ENCODE peak calls at places on chromosome X, in five cellular contexts. One of them, this sample, is unnamed.

GRCh38 chrX:155666741-155667140 is 54.0 kb upstream of the TMLHE start:
- DNase-seq in Right ventricle myocardium superior: no peak
- DNase-seq in adipocyte: no peak
- DNase-seq in germinal center: no peak
- DNase-seq in Karpas-422: no peak
- DNase-seq in this sample: no peak

GRCh38 chrX:45710081-45710801 is 509.6 kb upstream of the DIPK2B start:
- DNase-seq in adipocyte: peak; percentile 66
- DNase-seq in Right ventricle myocardium superior: no peak
- DNase-seq in germinal center: no peak
- DNase-seq in Karpas-422: no peak
- DNase-seq in this sample: peak; percentile 78

GRCh38 chrX:154327026-154327820 is 31.6 kb downstream of the TKTL1 start:
- DNase-seq in germinal center: no peak
- DNase-seq in Right ventricle myocardium superior: no peak
- DNase-seq in Karpas-422: no peak
- DNase-seq in adipocyte: peak; percentile 52
- DNase-seq in this sample: no peak

GRCh38 chrX:145735036-145735435 is 82.6 kb upstream of the SLITRK2 start:
- DNase-seq in Karpas-422: no peak
- DNase-seq in Right ventricle myocardium superior: no peak
- DNase-seq in adipocyte: no peak
- DNase-seq in germinal center: no peak
- DNase-seq in this sample: peak; percentile 0

GRCh38 chrX:20362268-20363002 is 95.7 kb upstream of the RPS6KA3 start:
- DNase-seq in germinal center: no peak
- DNase-seq in Right ventricle myocardium superior: no peak
- DNase-seq in Karpas-422: no peak
- DNase-seq in adipocyte: peak; percentile 40
- DNase-seq in this sample: peak; percentile 65

GRCh38 chrX:135331525-135331924 is 22.2 kb downstream of the ETDC start:
- DNase-seq in germinal center: no peak
- DNase-seq in Karpas-422: no peak
- DNase-seq in Right ventricle myocardium superior: no peak
- DNase-seq in adipocyte: no peak
- DNase-seq in this sample: no peak

GRCh38 chrX:74545880-74546279 is 68.5 kb downstream of the RLIM start:
- DNase-seq in adipocyte: no peak
- DNase-seq in Karpas-422: no peak
- DNase-seq in germinal center: no peak
- DNase-seq in Right ventricle myocardium superior: no peak
- DNase-seq in this sample: no peak

GRCh38 chrX:73215263-73215662 is 612 bp upstream of the NAP1L2 start:
- DNase-seq in Right ventricle myocardium superior: no peak
- DNase-seq in Karpas-422: no peak
- DNase-seq in germinal center: no peak
- DNase-seq in adipocyte: no peak
- DNase-seq in this sample: no peak

GRCh38 chrX:37468111-37468739 is 103.2 kb upstream of the LANCL3 start:
- DNase-seq in germinal center: no peak
- DNase-seq in Karpas-422: no peak
- DNase-seq in adipocyte: no peak
- DNase-seq in Right ventricle myocardium superior: no peak
- DNase-seq in this sample: no peak